ENCODE peak calls at places on chromosomes 5 and 9, in nine cellular contexts. One of them, this sample, is unnamed.

GRCh38 chr9:93155716-93156474 is 21.8 kb upstream of the NINJ1 start:
- DNase-seq in GM18507: no peak
- DNase-seq in GM04504: no peak
- DNase-seq in G401: peak
- DNase-seq in amniotic stem cell: no peak
- DNase-seq in NCI-H226: no peak
- DNase-seq in cardiac muscle cell: no peak
- DNase-seq in NCI-H524 treated with DMSO at 0.1 percent for 48 hours: peak
- DNase-seq in activated gamma-delta T cell treated with Interleukin-2 at 50 U/mL for 16 hours: no peak
- DNase-seq in this sample: no peak

GRCh38 chr5:40497573-40497972 is 182.1 kb upstream of the PTGER4 start:
- DNase-seq in GM18507: no peak
- DNase-seq in GM04504: no peak
- DNase-seq in G401: no peak
- DNase-seq in amniotic stem cell: no peak
- DNase-seq in NCI-H226: peak
- DNase-seq in cardiac muscle cell: no peak
- DNase-seq in NCI-H524 treated with DMSO at 0.1 percent for 48 hours: no peak
- DNase-seq in activated gamma-delta T cell treated with Interleukin-2 at 50 U/mL for 16 hours: no peak
- DNase-seq in this sample: peak

GRCh38 chr5:78320461-78320860 is 26.0 kb upstream of the AP3B1 start:
- DNase-seq in GM18507: no peak
- DNase-seq in GM04504: no peak
- DNase-seq in G401: peak
- DNase-seq in amniotic stem cell: no peak
- DNase-seq in NCI-H226: peak
- DNase-seq in cardiac muscle cell: peak
- DNase-seq in NCI-H524 treated with DMSO at 0.1 percent for 48 hours: no peak
- DNase-seq in activated gamma-delta T cell treated with Interleukin-2 at 50 U/mL for 16 hours: no peak
- DNase-seq in this sample: peak

GRCh38 chr5:89707891-89708290 is 701.7 kb downstream of the CETN3 start:
- DNase-seq in GM18507: no peak
- DNase-seq in GM04504: no peak
- DNase-seq in G401: no peak
- DNase-seq in amniotic stem cell: no peak
- DNase-seq in NCI-H226: no peak
- DNase-seq in cardiac muscle cell: no peak
- DNase-seq in NCI-H524 treated with DMSO at 0.1 percent for 48 hours: no peak
- DNase-seq in activated gamma-delta T cell treated with Interleukin-2 at 50 U/mL for 16 hours: no peak
- DNase-seq in this sample: no peak

GRCh38 chr5:140882591-140882899 is 621 bp downstream of the PCDHA13 start:
- DNase-seq in GM18507: no peak
- DNase-seq in GM04504: no peak
- DNase-seq in G401: peak
- DNase-seq in amniotic stem cell: no peak
- DNase-seq in NCI-H226: peak
- DNase-seq in cardiac muscle cell: peak
- DNase-seq in NCI-H524 treated with DMSO at 0.1 percent for 48 hours: no peak
- DNase-seq in activated gamma-delta T cell treated with Interleukin-2 at 50 U/mL for 16 hours: no peak
- DNase-seq in this sample: peak

GRCh38 chr9:129202613-129203555 is 24.8 kb upstream of the IER5L start:
- DNase-seq in GM18507: peak
- DNase-seq in GM04504: peak
- DNase-seq in G401: peak
- DNase-seq in amniotic stem cell: peak
- DNase-seq in NCI-H226: peak
- DNase-seq in cardiac muscle cell: peak
- DNase-seq in NCI-H524 treated with DMSO at 0.1 percent for 48 hours: no peak
- DNase-seq in activated gamma-delta T cell treated with Interleukin-2 at 50 U/mL for 16 hours: peak
- DNase-seq in this sample: no peak

GRCh38 chr5:134477462-134478245 is 47.8 kb upstream of the JADE2 start:
- DNase-seq in GM18507: no peak
- DNase-seq in GM04504: no peak
- DNase-seq in G401: no peak
- DNase-seq in amniotic stem cell: no peak
- DNase-seq in NCI-H226: no peak
- DNase-seq in cardiac muscle cell: no peak
- DNase-seq in NCI-H524 treated with DMSO at 0.1 percent for 48 hours: no peak
- DNase-seq in activated gamma-delta T cell treated with Interleukin-2 at 50 U/mL for 16 hours: no peak
- DNase-seq in this sample: no peak

GRCh38 chr5:39423331-39423751 is 1.4 kb downstream of the DAB2 start:
- DNase-seq in GM18507: no peak
- DNase-seq in GM04504: no peak
- DNase-seq in G401: peak
- DNase-seq in amniotic stem cell: no peak
- DNase-seq in NCI-H226: peak
- DNase-seq in cardiac muscle cell: no peak
- DNase-seq in NCI-H524 treated with DMSO at 0.1 percent for 48 hours: no peak
- DNase-seq in activated gamma-delta T cell treated with Interleukin-2 at 50 U/mL for 16 hours: no peak
- DNase-seq in this sample: peak

GRCh38 chr5:43215073-43215631 is 23.1 kb downstream of the NIM1K start:
- DNase-seq in GM18507: no peak
- DNase-seq in GM04504: no peak
- DNase-seq in G401: no peak
- DNase-seq in amniotic stem cell: no peak
- DNase-seq in NCI-H226: no peak
- DNase-seq in cardiac muscle cell: no peak
- DNase-seq in NCI-H524 treated with DMSO at 0.1 percent for 48 hours: peak
- DNase-seq in activated gamma-delta T cell treated with Interleukin-2 at 50 U/mL for 16 hours: no peak
- DNase-seq in this sample: no peak

GRCh38 chr5:71623221-71623794 is 36.2 kb downstream of the MCCC2 start:
- DNase-seq in GM18507: no peak
- DNase-seq in GM04504: no peak
- DNase-seq in G401: no peak
- DNase-seq in amniotic stem cell: no peak
- DNase-seq in NCI-H226: no peak
- DNase-seq in cardiac muscle cell: no peak
- DNase-seq in NCI-H524 treated with DMSO at 0.1 percent for 48 hours: no peak
- DNase-seq in activated gamma-delta T cell treated with Interleukin-2 at 50 U/mL for 16 hours: no peak
- DNase-seq in this sample: no peak

This sample was measured in HS-5.